ENCODE peak calls at places on chromosomes 11 and 22, in nine cellular contexts. B is HCT116, A is Panc1, O is prostate gland, C is K562, G is suprapubic skin, E is H1, U is stomach, V is transverse colon. Z is an unnamed sample. For H3K27me3, the result is how much of the 10 kb centered on the place peaks cover.

GRCh38 chr22:16935209-16935608 is 72.8 kb downstream of the GAB4 start:
- DNase-seq in B (no peak), A (no peak), O (no peak), C (no peak), G (no peak), E (no peak), U (no peak), V (no peak), Z (no peak)

GRCh38 chr11:130159657-130160459 is at the start of gene ST14:
- DNase-seq in B (no peak), A (no peak), O (peak), C (no peak), G (no peak), E (peak), U (peak), V (peak), Z (no peak)

GRCh38 chr22:48320671-48321515 is 1506.8 kb downstream of the BRD1 start:
- DNase-seq in B (no peak), A (no peak), O (no peak), C (no peak), G (no peak), E (no peak), U (no peak), V (no peak), Z (peak)

GRCh38 chr11:94586978-94587377 is 19.8 kb downstream of the PIWIL4 start:
- DNase-seq in B (no peak), A (no peak), O (no peak), C (no peak), G (no peak), E (no peak), U (no peak), V (no peak), Z (no peak)

GRCh38 chr11:120133216-120134105 is 4.5 kb downstream of the TRIM29 start:
- DNase-seq in B (no peak), A (no peak), O (no peak), C (no peak), G (no peak), E (peak), U (peak), V (peak), Z (peak)

GRCh38 chr11:59710136-59710847 is 3.4 kb downstream of the OR10V1 start:
- DNase-seq in B (no peak), A (no peak), O (no peak), C (no peak), G (no peak), E (no peak), U (no peak), V (no peak), Z (no peak)

GRCh38 chr11:78340530-78340929 is 77.1 kb downstream of the GAB2 start:
- DNase-seq in B (no peak), A (no peak), O (no peak), C (no peak), G (no peak), E (no peak), U (no peak), V (no peak), Z (no peak)

GRCh38 chr11:130865091-130865771 is 51.0 kb downstream of the SNX19 start:
- DNase-seq in B (no peak), A (no peak), O (no peak), C (no peak), G (no peak), E (peak), U (no peak), V (no peak), Z (no peak)

GRCh38 chr11:1303196-1303821 is 6.1 kb downstream of the TOLLIP start:
- DNase-seq in B (no peak), A (no peak), O (no peak), C (no peak), G (peak), E (peak), U (peak), V (peak), Z (no peak)

GRCh38 chr11:2700415-2701211 is 819 bp upstream of the KCNQ1OT1 start:
- DNase-seq in B (no peak), A (no peak), O (peak), C (peak), G (peak), E (no peak), U (peak), V (peak), Z (peak)

GRCh38 chr11:134864968-134865305 is 452.9 kb upstream of the B3GAT1 start:
- DNase-seq in B (no peak), A (no peak), O (no peak), C (no peak), G (no peak), E (no peak), U (no peak), V (no peak), Z (no peak)

DNA sequence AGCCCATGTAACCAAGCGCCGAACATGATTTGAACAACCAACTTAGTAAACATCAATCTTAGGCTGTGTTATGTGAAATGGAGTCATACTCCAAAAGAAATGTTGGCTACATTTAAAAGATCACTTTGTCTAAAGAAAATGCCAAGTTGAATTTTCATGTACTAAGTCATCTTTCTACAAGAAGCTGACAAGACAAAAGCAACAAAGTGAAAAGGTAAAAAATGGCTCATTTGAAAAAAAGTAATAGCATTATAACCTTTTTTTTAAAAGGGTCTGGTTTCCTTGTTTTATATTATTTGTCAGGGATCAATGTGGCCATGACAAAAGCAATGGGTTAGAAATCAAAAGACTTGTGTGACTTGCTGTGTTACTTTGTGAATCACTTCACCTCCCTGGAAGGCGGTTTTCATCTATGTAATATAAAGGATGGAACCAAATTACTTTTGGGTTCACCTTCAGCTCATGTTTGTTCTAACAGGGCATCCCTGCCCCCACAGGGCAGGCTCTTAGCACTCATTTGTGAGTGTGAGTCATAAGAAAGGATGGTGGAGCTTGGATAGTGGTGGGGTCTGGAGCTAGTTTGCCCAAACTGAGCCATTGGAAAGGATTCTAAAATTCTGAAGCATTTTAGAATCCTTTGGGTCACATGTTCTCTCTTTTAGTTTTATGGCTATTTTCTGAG is 131.9 kb upstream of the MTMR2 start:
- DNase-seq in B (no peak), A (no peak), O (no peak), C (no peak), G (no peak), E (no peak), U (no peak), V (no peak), Z (no peak)
- TF ChIP-seq POLR2AphosphoS5 in B (no peak), A (no peak), O (no peak), C (no peak), G (no peak), E (no peak), U (no peak), V (no peak), Z (no peak)

GRCh38 chr11:35355102-35355749 is 64.1 kb downstream of the SLC1A2 start:
- DNase-seq in B (no peak), A (no peak), O (no peak), C (no peak), G (no peak), E (no peak), U (no peak), V (no peak), Z (no peak)

GRCh38 chr11:35348898-35349687 is 70.3 kb downstream of the SLC1A2 start:
- DNase-seq in B (no peak), A (no peak), O (no peak), C (no peak), G (no peak), E (no peak), U (no peak), V (no peak), Z (no peak)

GRCh38 chr11:35349897-35350296 is 69.5 kb downstream of the SLC1A2 start:
- DNase-seq in B (no peak), A (no peak), O (no peak), C (no peak), G (peak), E (no peak), U (no peak), V (no peak), Z (no peak)

GRCh38 chr11:35354644-35355043 is 64.7 kb downstream of the SLC1A2 start:
- DNase-seq in B (no peak), A (no peak), O (no peak), C (no peak), G (no peak), E (no peak), U (no peak), V (no peak), Z (no peak)

DNA sequence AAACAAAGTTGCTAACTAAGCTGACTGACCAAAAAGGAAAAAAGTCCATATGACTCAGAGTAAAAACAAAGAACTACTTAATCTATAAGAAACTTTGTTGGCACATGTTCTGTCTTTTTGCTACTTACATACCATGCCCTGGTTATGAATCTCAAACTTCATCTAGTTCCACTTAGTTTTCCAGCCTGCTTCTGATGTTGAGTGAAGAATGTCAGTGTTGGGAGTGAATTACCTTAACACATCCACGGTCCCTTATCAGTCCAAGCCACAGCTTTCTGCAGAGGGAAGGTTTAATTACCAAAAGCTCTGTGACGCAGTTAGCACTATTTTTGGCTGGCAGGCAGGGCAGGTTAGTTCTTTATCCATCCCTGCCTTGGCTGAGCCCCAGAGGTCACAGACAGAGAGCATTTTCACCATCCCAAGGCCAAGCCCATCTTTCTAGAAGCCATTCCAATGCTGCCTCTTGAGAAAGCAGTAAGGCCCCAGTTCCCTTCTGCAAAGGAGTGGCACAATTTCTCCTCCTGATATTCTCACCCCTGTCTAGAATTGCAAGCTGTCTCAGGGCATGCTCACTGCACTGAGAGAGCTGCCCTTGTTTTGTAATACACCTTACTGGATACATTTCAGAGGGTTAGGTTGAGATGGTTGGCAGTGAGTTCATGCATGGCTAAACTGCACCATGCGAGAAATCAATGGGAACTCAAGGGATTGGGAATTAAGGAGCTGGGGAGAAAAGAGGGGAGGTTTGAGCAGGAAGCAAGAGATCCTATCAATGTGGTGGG is 67.1 kb downstream of the SLC1A2 start:
- DNase-seq in B (no peak), A (no peak), O (no peak), C (peak), G (peak), E (no peak), U (peak), V (no peak), Z (no peak)
- H3K27me3 ChIP-seq in B (under half), A (under half), O (under half), C (under half), G (under half), E (under half), U (under half), V (under half), Z (under half)

GRCh38 chr22:41925783-41926460 is 684 bp downstream of the TNFRSF13C start:
- DNase-seq in B (no peak), A (no peak), O (peak), C (peak), G (no peak), E (peak), U (peak), V (peak), Z (no peak)
- TF ChIP-seq POLR2AphosphoS5 in B (no peak), A (no peak), O (no peak), C (no peak), G (no peak), E (no peak), U (no peak), V (no peak), Z (no peak)

GRCh38 chr11:71252434-71252781 is at the start of gene SHANK2:
- DNase-seq in B (no peak), A (no peak), O (peak), C (no peak), G (no peak), E (peak), U (peak), V (peak), Z (no peak)

GRCh38 chr11:71251761-71252433 is 480 bp downstream of the SHANK2 start:
- DNase-seq in B (no peak), A (no peak), O (peak), C (peak), G (no peak), E (peak), U (peak), V (peak), Z (no peak)

GRCh38 chr11:71251159-71251721 is 1.1 kb downstream of the SHANK2 start:
- DNase-seq in B (no peak), A (no peak), O (peak), C (no peak), G (peak), E (no peak), U (peak), V (peak), Z (no peak)

GRCh38 chr11:71249301-71249700 is 3.1 kb downstream of the SHANK2 start:
- DNase-seq in B (no peak), A (no peak), O (no peak), C (no peak), G (peak), E (no peak), U (peak), V (no peak), Z (peak)

GRCh38 chr11:71250512-71251158 is 1.7 kb downstream of the SHANK2 start:
- DNase-seq in B (no peak), A (no peak), O (no peak), C (no peak), G (peak), E (no peak), U (peak), V (peak), Z (no peak)
- H3K27me3 ChIP-seq in B (under half), A (under half), O (under half), C (half or more), G (half or more), E (under half), U (half or more), V (half or more), Z (under half)

DNA sequence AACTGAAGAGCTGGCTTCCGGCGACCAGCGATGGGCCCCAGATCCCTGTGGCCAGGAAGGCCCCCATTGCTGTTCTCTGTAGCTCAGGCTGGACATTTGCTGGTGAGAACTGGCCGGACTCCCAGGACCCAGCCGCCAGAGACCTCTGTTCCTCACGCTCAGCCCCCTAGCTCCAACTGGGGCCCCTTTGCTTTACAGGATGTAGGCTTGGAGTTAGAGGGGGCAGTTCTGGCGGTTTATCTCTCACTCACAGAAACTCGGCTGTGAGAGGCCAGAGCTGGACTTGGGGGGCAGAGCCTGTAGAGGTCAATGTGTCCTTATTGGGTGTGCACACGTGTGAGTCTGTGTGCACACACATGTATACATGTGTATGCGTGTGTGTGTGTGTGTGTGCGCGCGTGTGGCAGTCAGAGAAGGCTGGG is 494 bp downstream of the SMIM38 start:
- DNase-seq in B (no peak), A (no peak), O (no peak), C (no peak), G (no peak), E (no peak), U (no peak), V (no peak), Z (no peak)
- TF ChIP-seq POLR2AphosphoS5 in B (no peak), A (no peak), O (no peak), C (no peak), G (no peak), E (no peak), U (no peak), V (no peak), Z (no peak)

GRCh38 chr22:39917091-39917703 is 16.3 kb downstream of the GRAP2 start:
- DNase-seq in B (no peak), A (no peak), O (no peak), C (no peak), G (no peak), E (no peak), U (no peak), V (no peak), Z (no peak)

GRCh38 chr22:39916496-39916895 is 15.6 kb downstream of the GRAP2 start:
- DNase-seq in B (no peak), A (no peak), O (no peak), C (no peak), G (no peak), E (no peak), U (no peak), V (no peak), Z (no peak)

GRCh38 chr22:39923689-39924088 is 22.8 kb downstream of the GRAP2 start:
- DNase-seq in B (no peak), A (no peak), O (no peak), C (no peak), G (no peak), E (no peak), U (no peak), V (no peak), Z (no peak)

GRCh38 chr22:39917776-39918493 is 17.1 kb downstream of the GRAP2 start:
- DNase-seq in B (no peak), A (no peak), O (no peak), C (no peak), G (no peak), E (no peak), U (no peak), V (no peak), Z (no peak)

GRCh38 chr22:39920134-39920743 is 19.4 kb downstream of the GRAP2 start:
- DNase-seq in B (no peak), A (no peak), O (no peak), C (peak), G (no peak), E (no peak), U (no peak), V (no peak), Z (no peak)
- H3K27me3 ChIP-seq in B (half or more), A (under half), O (under half), C (under half), G (under half), E (under half), U (under half), V (under half), Z (under half)

DNA sequence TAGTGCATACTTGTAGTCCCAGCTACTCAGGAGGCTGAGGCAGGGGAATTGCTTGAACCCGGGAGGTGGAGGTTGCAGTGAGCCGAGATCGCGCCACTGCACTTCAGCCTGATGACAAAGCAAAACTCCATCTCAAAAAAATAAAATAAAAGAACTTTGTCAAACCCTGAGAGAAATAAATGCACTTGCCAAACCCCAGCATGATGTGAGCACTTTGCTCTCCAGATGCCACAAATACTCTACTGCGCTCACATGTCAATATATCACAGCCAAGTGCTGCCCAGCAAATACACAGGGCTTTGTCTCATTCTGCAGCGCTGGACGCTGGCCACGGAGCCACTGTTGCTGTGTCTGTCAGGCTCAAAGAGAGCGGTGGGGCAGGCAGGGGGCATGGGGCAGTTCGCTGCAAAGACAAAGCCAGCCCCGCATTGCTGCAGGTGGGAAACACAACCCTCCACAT is 45.1 kb downstream of the AHNAK start:
- DNase-seq in B (no peak), A (no peak), O (peak), C (no peak), G (no peak), E (no peak), U (peak), V (no peak), Z (peak)
- TF ChIP-seq POLR2AphosphoS5 in B (no peak), A (no peak), O (peak), C (no peak), G (no peak), E (no peak), U (no peak), V (no peak), Z (peak)

GRCh38 chr22:19604711-19605268 is 80.6 kb upstream of the CLDN5 start:
- DNase-seq in B (no peak), A (no peak), O (no peak), C (peak), G (no peak), E (no peak), U (no peak), V (no peak), Z (no peak)
- H3K27me3 ChIP-seq in B (under half), A (under half), O (under half), C (half or more), G (under half), E (under half), U (under half), V (under half), Z (under half)